ENCODE peak calls at places on chromosomes 16 and 17, in nine cellular contexts. X is IMR-90; O is body of pancreas; E is thoracic aorta; K is left lung; M is effector memory CD4-positive, alpha-beta T cell; S is prostate gland; Z is left ventricle myocardium inferior; F is OCI-LY7. T is an unnamed sample.

GRCh38 chr16:15415411-15416070 is 18.8 kb upstream of the BMERB1 start:
- DNase-seq in X (peak; percentile 38), O (no peak), E (no peak), K (no peak), M (no peak), S (no peak), Z (no peak), F (no peak), T (no peak)

GRCh38 chr17:11539637-11540036 is 58.6 kb upstream of the DNAH9 start:
- DNase-seq in X (no peak), O (no peak), E (no peak), K (no peak), M (no peak), S (no peak), Z (no peak), F (no peak), T (no peak)

GRCh38 chr17:67157732-67158639 is 87.0 kb downstream of the HELZ start:
- DNase-seq in X (peak; percentile 57), O (no peak), E (no peak), K (no peak), M (no peak), S (no peak), Z (no peak), F (peak; percentile 39), T (no peak)

GRCh38 chr17:30952645-30953393 is 18.0 kb upstream of the RNF135 start:
- DNase-seq in X (no peak), O (no peak), E (no peak), K (peak; percentile 57), M (no peak), S (no peak), Z (no peak), F (peak; percentile 34), T (no peak)

GRCh38 chr17:6161456-6161855 is 91.3 kb downstream of the WSCD1 start:
- DNase-seq in X (no peak), O (no peak), E (no peak), K (no peak), M (no peak), S (no peak), Z (no peak), F (no peak), T (no peak)

GRCh38 chr17:34781571-34782108 is 179.6 kb downstream of the CCT6B start:
- DNase-seq in X (peak; percentile 7), O (no peak), E (no peak), K (no peak), M (no peak), S (no peak), Z (no peak), F (no peak), T (no peak)

GRCh38 chr16:23504453-23505179 is 5.7 kb downstream of the GGA2 start:
- DNase-seq in X (peak; percentile 94), O (peak; percentile 40), E (peak; percentile 59), K (peak; percentile 80), M (peak; percentile 32), S (no peak), Z (no peak), F (peak; percentile 34), T (no peak)

GRCh38 chr17:82267575-82268379 is 5.7 kb downstream of the CSNK1D start:
- DNase-seq in X (peak; percentile 96), O (peak; percentile 96), E (peak; percentile 87), K (peak; percentile 93), M (no peak), S (peak; percentile 71), Z (peak; percentile 94), F (no peak), T (peak; percentile 20)

GRCh38 chr16:9919460-9919859 is 262.8 kb downstream of the GRIN2A start:
- DNase-seq in X (no peak), O (no peak), E (no peak), K (no peak), M (no peak), S (no peak), Z (no peak), F (no peak), T (no peak)

GRCh38 chr17:74605361-74605760 is 13.3 kb upstream of the CD300LD start:
- DNase-seq in X (peak; percentile 41), O (no peak), E (no peak), K (peak; percentile 63), M (no peak), S (peak; percentile 15), Z (peak; percentile 62), F (no peak), T (no peak)

GRCh38 chr16:7487896-7488295 is 155.3 kb downstream of the RBFOX1 start:
- DNase-seq in X (no peak), O (no peak), E (no peak), K (no peak), M (no peak), S (no peak), Z (no peak), F (no peak), T (no peak)

GRCh38 chr16:10668322-10669045 is 26.2 kb downstream of the TEKT5 start:
- DNase-seq in X (peak; percentile 10), O (peak; percentile 14), E (no peak), K (no peak), M (no peak), S (no peak), Z (no peak), F (peak; percentile 21), T (no peak)

GRCh38 chr16:67277999-67278772 is 1.1 kb upstream of the PLEKHG4 start:
- DNase-seq in X (peak; percentile 90), O (no peak), E (no peak), K (no peak), M (no peak), S (no peak), Z (no peak), F (no peak), T (no peak)

DNA sequence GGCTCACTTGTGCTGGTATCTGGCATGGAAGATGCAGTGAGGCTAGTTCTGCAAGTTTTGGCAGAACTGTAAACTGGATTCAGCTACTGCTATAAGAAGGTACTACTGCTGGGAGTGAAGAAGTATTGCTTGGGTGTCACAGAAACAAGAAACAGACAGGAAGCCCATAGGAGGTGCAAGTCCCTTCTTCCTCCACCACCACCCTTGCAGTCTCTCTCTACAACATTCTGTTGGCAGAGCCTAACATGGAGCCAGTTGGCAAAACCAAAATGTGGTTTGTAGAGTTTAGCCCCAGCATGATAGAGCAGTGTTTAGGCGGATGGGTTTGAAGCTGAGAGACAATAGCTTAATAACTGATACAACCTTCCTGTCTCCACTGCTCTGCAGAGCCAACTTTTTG is 72.6 kb downstream of the NLK start:
- DNase-seq in X (no peak), O (no peak), E (no peak), K (no peak), M (no peak), S (no peak), Z (no peak), F (no peak), T (no peak)
- H3K4me1 ChIP-seq in X (peaks cover 7% of the 10 kb centered on the region), O (peaks cover 48% of the 10 kb centered on the region), E (peaks cover 18% of the 10 kb centered on the region), K (peaks cover 32% of the 10 kb centered on the region), M (peaks cover 6% of the 10 kb centered on the region), S (no peaks in the 10 kb centered on the region), Z (peaks cover 58% of the 10 kb centered on the region), F (no peaks in the 10 kb centered on the region), T (peaks cover 30% of the 10 kb centered on the region)

GRCh38 chr16:54488729-54489128 is 202.1 kb upstream of the IRX3 start:
- DNase-seq in X (no peak), O (no peak), E (no peak), K (no peak), M (no peak), S (no peak), Z (no peak), F (no peak), T (no peak)

GRCh38 chr16:54487933-54488332 is 201.3 kb upstream of the IRX3 start:
- DNase-seq in X (no peak), O (no peak), E (no peak), K (no peak), M (no peak), S (no peak), Z (peak; percentile 49), F (no peak), T (no peak)

GRCh38 chr16:54482892-54483574 is 196.4 kb upstream of the IRX3 start:
- DNase-seq in X (no peak), O (no peak), E (no peak), K (no peak), M (no peak), S (no peak), Z (peak; percentile 27), F (no peak), T (no peak)

GRCh38 chr16:54489225-54489781 is 202.7 kb upstream of the IRX3 start:
- DNase-seq in X (no peak), O (peak; percentile 15), E (no peak), K (no peak), M (no peak), S (no peak), Z (no peak), F (no peak), T (no peak)

GRCh38 chr16:54484700-54485099 is 198.1 kb upstream of the IRX3 start:
- DNase-seq in X (no peak), O (no peak), E (no peak), K (no peak), M (no peak), S (peak; percentile 31), Z (no peak), F (no peak), T (no peak)
- H3K4me1 ChIP-seq in X (no peaks in the 10 kb centered on the region), O (peaks cover 9% of the 10 kb centered on the region), E (peaks cover 19% of the 10 kb centered on the region), K (no peaks in the 10 kb centered on the region), M (no peaks in the 10 kb centered on the region), S (no peaks in the 10 kb centered on the region), Z (peaks cover 70% of the 10 kb centered on the region), F (no peaks in the 10 kb centered on the region), T (no peaks in the 10 kb centered on the region)

DNA sequence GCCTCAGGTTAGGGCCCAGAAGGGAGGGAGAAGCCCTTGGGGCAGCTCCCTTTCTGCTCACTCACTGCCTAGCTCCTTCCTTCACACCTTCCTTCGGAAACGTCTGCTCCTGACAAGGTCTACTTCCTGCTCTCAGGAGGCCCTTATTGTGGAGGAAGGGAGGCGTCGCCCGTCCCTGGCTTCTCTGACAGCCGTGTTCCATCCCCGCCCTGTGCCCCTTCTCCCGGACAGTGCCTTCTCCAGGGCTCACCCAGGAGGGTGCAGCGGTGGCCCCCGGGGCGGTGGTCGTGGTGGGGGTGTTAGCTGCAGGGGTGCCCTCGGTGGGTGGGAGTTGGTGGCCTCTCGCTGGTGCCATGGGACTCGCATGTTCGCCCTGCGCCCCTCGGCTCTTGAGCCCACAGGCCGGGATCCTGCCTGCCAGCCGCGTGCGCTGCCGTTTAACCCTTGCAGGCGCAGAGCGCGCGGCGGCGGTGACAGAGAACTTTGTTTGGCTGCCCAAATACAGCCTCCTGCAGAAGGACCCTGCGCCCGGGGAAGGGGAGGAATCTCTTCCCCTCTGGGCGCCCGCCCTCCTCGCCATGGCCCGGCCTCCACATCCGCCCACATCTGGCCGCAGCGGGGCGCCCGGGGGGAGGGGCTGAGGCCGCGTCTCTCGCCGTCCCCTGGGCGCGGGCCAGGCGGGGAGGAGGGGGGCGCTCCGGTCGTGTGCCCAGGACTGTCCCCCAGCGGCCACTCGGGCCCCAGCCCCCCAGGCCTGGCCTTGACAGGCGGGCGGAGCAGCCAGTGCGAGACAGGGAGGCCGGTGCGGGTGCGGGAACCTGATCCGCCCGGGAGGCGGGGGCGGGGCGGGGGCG is 231.9 kb downstream of the SEC14L1 start:
- DNase-seq in X (peak; percentile 87), O (peak; percentile 65), E (no peak), K (peak; percentile 83), M (peak; percentile 56), S (peak; percentile 47), Z (peak; percentile 91), F (peak; percentile 77), T (no peak)
- H3K4me1 ChIP-seq in X (peaks cover 35% of the 10 kb centered on the region), O (peaks cover 71% of the 10 kb centered on the region), E (peaks cover 56% of the 10 kb centered on the region), K (peaks cover 82% of the 10 kb centered on the region), M (peaks cover 47% of the 10 kb centered on the region), S (peaks cover 40% of the 10 kb centered on the region), Z (peaks cover 83% of the 10 kb centered on the region), F (peaks cover 45% of the 10 kb centered on the region), T (peaks cover 95% of the 10 kb centered on the region)

DNA sequence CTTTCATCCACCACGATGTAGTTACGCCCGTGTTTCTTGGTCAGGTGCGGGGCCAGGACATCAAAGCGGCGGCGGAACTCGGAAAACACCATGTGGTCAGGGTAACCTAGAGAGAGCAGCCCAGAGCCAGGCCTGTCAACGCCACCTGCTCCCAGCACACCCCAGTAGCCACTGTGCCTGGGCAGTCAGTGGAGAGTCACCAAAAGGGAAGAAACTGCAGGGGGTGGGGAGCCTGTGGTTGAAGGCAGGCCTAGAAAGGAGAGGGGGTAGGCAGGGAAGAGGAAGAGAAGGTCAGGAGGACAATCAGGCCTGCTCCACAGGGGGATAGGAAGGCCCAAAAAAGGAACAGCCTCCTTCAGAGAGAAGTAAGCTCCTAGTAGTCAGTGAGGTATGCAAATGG is 64.1 kb downstream of the PIPOX start:
- DNase-seq in X (no peak), O (peak; percentile 88), E (no peak), K (peak; percentile 50), M (no peak), S (no peak), Z (no peak), F (no peak), T (no peak)
- H3K4me1 ChIP-seq in X (peaks cover 5% of the 10 kb centered on the region), O (peaks cover 70% of the 10 kb centered on the region), E (peaks cover 5% of the 10 kb centered on the region), K (peaks cover 28% of the 10 kb centered on the region), M (no peaks in the 10 kb centered on the region), S (no peaks in the 10 kb centered on the region), Z (peaks cover 72% of the 10 kb centered on the region), F (no peaks in the 10 kb centered on the region), T (peaks cover under 1% of the 10 kb centered on the region)

T was measured in esophagus squamous epithelium.